ENCODE peak calls at places on chromosome 3, in eight cellular contexts. N, U, I, F, P, V, X and L are unnamed samples.

GRCh38 chr3:45955017-45955647 is 11.9 kb downstream of the CXCR6 start:
- DNase-seq in P (no peak), F (no peak), U (no peak), I (no peak), V (no peak), N (no peak), X (no peak), L (no peak)

GRCh38 chr3:124552224-124552623 is 178.0 kb upstream of the UMPS start:
- DNase-seq in U (no peak), P (peak), I (no peak), V (no peak), X (no peak), N (peak), F (peak), L (no peak)

GRCh38 chr3:127254730-127255129 is 33.1 kb downstream of the PRR20G start:
- DNase-seq in N (no peak), X (peak), P (peak), V (no peak), F (no peak), U (no peak), I (no peak), L (no peak)

GRCh38 chr3:129918461-129918860 is 24.9 kb upstream of the TMCC1 start:
- DNase-seq in N (no peak), U (no peak), P (no peak), X (no peak), I (no peak), F (no peak), V (no peak), L (no peak)

GRCh38 chr3:184761120-184761841 is 49.4 kb upstream of the MAGEF1 start:
- DNase-seq in P (no peak), U (peak), F (peak), N (peak), V (no peak), X (no peak), I (peak), L (no peak)

GRCh38 chr3:141431411-141432378 is 55.1 kb upstream of the RASA2 start:
- DNase-seq in X (no peak), P (no peak), I (no peak), U (peak), V (no peak), N (no peak), F (no peak), L (no peak)

GRCh38 chr3:194272221-194272620 is 78.9 kb downstream of the CPN2 start:
- DNase-seq in U (no peak), P (no peak), N (no peak), F (no peak), V (no peak), X (no peak), I (peak), L (no peak)

GRCh38 chr3:21979706-21980105 is 228.7 kb upstream of the ZNF385D start:
- DNase-seq in I (no peak), U (no peak), P (peak), V (no peak), F (no peak), N (no peak), X (no peak), L (no peak)

GRCh38 chr3:187382609-187383151 is 14.5 kb downstream of the RTP4 start:
- DNase-seq in F (no peak), N (no peak), I (no peak), X (no peak), V (no peak), P (no peak), U (no peak), L (no peak)

GRCh38 chr3:78754066-78754743 is 1013.6 kb downstream of the ROBO1 start:
- DNase-seq in I (no peak), V (no peak), U (no peak), F (no peak), P (peak), N (no peak), X (no peak), L (no peak)

GRCh38 chr3:66938338-66938963 is 59.7 kb upstream of the KBTBD8 start:
- DNase-seq in N (peak), P (peak), I (no peak), V (no peak), U (no peak), F (no peak), X (peak), L (peak)

GRCh38 chr3:43995929-43996378 is 245.7 kb upstream of the TOPAZ1 start:
- DNase-seq in U (no peak), V (no peak), N (no peak), F (no peak), I (peak), X (no peak), P (no peak), L (no peak)

GRCh38 chr3:15064299-15064834 is 748 bp downstream of the MRPS25 start:
- DNase-seq in U (no peak), X (peak), V (no peak), F (no peak), I (no peak), P (peak), N (peak), L (no peak)

GRCh38 chr3:151169700-151170224 is 33.3 kb downstream of the GPR171 start:
- DNase-seq in N (no peak), X (peak), P (peak), V (no peak), U (no peak), I (peak), F (no peak), L (no peak)

GRCh38 chr3:124560406-124561215 is 169.6 kb upstream of the UMPS start:
- DNase-seq in P (no peak), F (no peak), N (no peak), I (no peak), X (no peak), U (no peak), V (no peak), L (no peak)

GRCh38 chr3:190116551-190117067 is 4.1 kb downstream of the P3H2 start:
- DNase-seq in U (no peak), F (no peak), P (peak), N (no peak), V (no peak), I (no peak), X (no peak), L (no peak)

GRCh38 chr3:77513541-77513940 is 473.6 kb downstream of the ROBO2 start:
- DNase-seq in V (no peak), P (no peak), F (no peak), N (no peak), I (no peak), X (no peak), U (no peak), L (no peak)

GRCh38 chr3:46709721-46710120 is 7.9 kb downstream of the PRSS50 start:
- DNase-seq in P (no peak), V (no peak), F (no peak), I (peak), U (no peak), N (no peak), X (no peak), L (no peak)

GRCh38 chr3:152835311-152836102 is 576 bp downstream of the P2RY1 start:
- DNase-seq in U (peak), F (peak), V (no peak), X (peak), I (peak), N (peak), P (peak), L (peak)

GRCh38 chr3:54936561-54936960 is 8.7 kb upstream of the LRTM1 start:
- DNase-seq in I (no peak), U (no peak), V (no peak), P (no peak), F (no peak), N (no peak), X (no peak), L (no peak)

GRCh38 chr3:47685037-47685436 is 96.7 kb downstream of the SMARCC1 start:
- DNase-seq in F (no peak), U (no peak), I (no peak), N (no peak), X (no peak), V (no peak), P (no peak), L (no peak)

GRCh38 chr3:52552089-52552488 is 15.7 kb downstream of the UQCC5 start:
- DNase-seq in V (no peak), U (no peak), I (no peak), P (no peak), F (no peak), N (no peak), X (no peak), L (no peak)

GRCh38 chr3:41202834-41203345 is 3.6 kb downstream of the CTNNB1 start:
- DNase-seq in V (no peak), X (no peak), P (peak), F (no peak), N (no peak), I (no peak), U (no peak), L (peak)

GRCh38 chr3:108118038-108118727 is 27.4 kb upstream of the CD47 start:
- DNase-seq in P (no peak), V (no peak), F (no peak), U (no peak), X (no peak), I (no peak), N (no peak), L (no peak)

GRCh38 chr3:193970773-193971206 is 165.2 kb upstream of the HES1 start:
- DNase-seq in U (no peak), V (no peak), N (no peak), P (peak), F (no peak), X (peak), I (no peak), L (no peak)